ENCODE peak calls at places on chromosome 20, in nine cellular contexts. H, X, G, J, K, P, C, F and Z are unnamed samples.
A peak's percentile ranks its signal among the peaks of the same experiment; 100 is the strongest.

GRCh38 chr20:50320005-50320909 is 129.6 kb downstream of the CEBPB start:
- DNase-seq in F (no peak), X (no peak), G (peak; percentile 27), H (no peak), K (no peak), J (no peak), P (no peak), C (no peak), Z (no peak)

GRCh38 chr20:34558320-34559202 is at the start of gene MAP1LC3A:
- DNase-seq in K (peak; percentile 95), H (peak; percentile 92), X (peak; percentile 90), J (peak; percentile 60), C (peak; percentile 94), P (peak; percentile 96), F (peak; percentile 88), G (peak; percentile 96), Z (peak; percentile 94)

GRCh38 chr20:12660918-12661317 is 347.9 kb upstream of the SPTLC3 start:
- DNase-seq in X (no peak), H (no peak), F (no peak), G (no peak), J (no peak), P (no peak), C (no peak), K (peak; percentile 13), Z (no peak)

GRCh38 chr20:20677186-20677585 is 35.3 kb downstream of the RALGAPA2 start:
- DNase-seq in G (no peak), J (no peak), X (no peak), H (no peak), F (no peak), P (no peak), C (no peak), K (no peak), Z (no peak)

GRCh38 chr20:15528386-15529111 is 1044.7 kb downstream of the KIF16B start:
- DNase-seq in C (no peak), J (no peak), P (no peak), F (no peak), G (no peak), K (no peak), H (no peak), X (no peak), Z (no peak)

GRCh38 chr20:33796263-33796906 is 14.8 kb upstream of the CHMP4B start:
- DNase-seq in F (no peak), P (no peak), C (peak; percentile 81), H (no peak), G (no peak), X (no peak), K (no peak), J (no peak), Z (no peak)

GRCh38 chr20:11054266-11055025 is 380.6 kb upstream of the JAG1 start:
- DNase-seq in P (no peak), K (no peak), F (no peak), G (no peak), J (no peak), X (no peak), H (no peak), C (no peak), Z (no peak)

GRCh38 chr20:19683168-19683567 is 74.9 kb upstream of the RIN2 start:
- DNase-seq in C (no peak), F (no peak), J (no peak), K (no peak), X (no peak), G (no peak), P (no peak), H (no peak), Z (no peak)

GRCh38 chr20:25984933-25985332 is 288.3 kb upstream of the ZNF337 start:
- DNase-seq in G (peak; percentile 75), J (peak; percentile 25), P (peak; percentile 58), C (peak; percentile 39), F (no peak), H (no peak), K (peak; percentile 70), X (no peak), Z (no peak)

GRCh38 chr20:52524865-52525264 is 333.3 kb upstream of the ZFP64 start:
- DNase-seq in P (no peak), H (no peak), K (no peak), C (no peak), X (no peak), J (no peak), G (no peak), F (no peak), Z (no peak)

GRCh38 chr20:3577366-3577765 is 85.8 kb downstream of the GFRA4 start:
- DNase-seq in G (no peak), X (no peak), F (no peak), H (no peak), K (no peak), P (no peak), J (no peak), C (no peak), Z (no peak)

GRCh38 chr20:3576363-3576762 is 86.8 kb downstream of the GFRA4 start:
- DNase-seq in C (no peak), F (no peak), K (no peak), J (no peak), X (no peak), P (no peak), H (no peak), G (no peak), Z (no peak)

GRCh38 chr20:3586111-3586510 is 77.1 kb downstream of the GFRA4 start:
- DNase-seq in J (no peak), K (no peak), C (no peak), P (no peak), G (no peak), H (no peak), F (no peak), X (no peak), Z (no peak)

GRCh38 chr20:3583765-3584164 is 79.4 kb downstream of the GFRA4 start:
- DNase-seq in H (no peak), C (no peak), P (no peak), J (no peak), F (no peak), K (no peak), G (no peak), X (no peak), Z (no peak)

GRCh38 chr20:3580412-3580811 is 82.8 kb downstream of the GFRA4 start:
- DNase-seq in G (no peak), K (no peak), P (no peak), J (no peak), H (no peak), X (no peak), C (no peak), F (no peak), Z (no peak)
- TF ChIP-seq CTCF in G (no peak), K (no peak), P (no peak), J (no peak), H (no peak), X (no peak), C (no peak), F (no peak), Z (no peak)

GRCh38 chr20:44027686-44028340 is 113.2 kb downstream of the TOX2 start:
- DNase-seq in K (no peak), F (no peak), X (no peak), G (peak; percentile 56), J (no peak), P (no peak), H (no peak), C (no peak), Z (no peak)

GRCh38 chr20:44028341-44028715 is 113.7 kb downstream of the TOX2 start:
- DNase-seq in P (no peak), C (no peak), G (peak; percentile 40), X (peak; percentile 46), F (no peak), K (no peak), J (no peak), H (no peak), Z (no peak)

GRCh38 chr20:44025756-44026155 is 111.1 kb downstream of the TOX2 start:
- DNase-seq in G (no peak), H (no peak), P (no peak), F (no peak), K (no peak), J (no peak), C (no peak), X (no peak), Z (no peak)

GRCh38 chr20:44028868-44029847 is 114.5 kb downstream of the TOX2 start:
- DNase-seq in H (no peak), G (peak; percentile 71), X (peak; percentile 60), C (no peak), K (no peak), J (no peak), F (no peak), P (no peak), Z (no peak)

GRCh38 chr20:44026932-44027685 is 112.5 kb downstream of the TOX2 start:
- DNase-seq in P (no peak), C (no peak), F (no peak), H (no peak), G (no peak), J (no peak), X (peak; percentile 44), K (no peak), Z (no peak)
- H3K27ac ChIP-seq in P (no peak overlapping the region), C (no peak overlapping the region), F (no peak overlapping the region), H (no peak overlapping the region), G (no peak overlapping the region), J (no peak overlapping the region), X (no peak overlapping the region), K (no peak overlapping the region), Z (no peak overlapping the region)

GRCh38 chr20:17226410-17227198 is at the start of gene PCSK2:
- DNase-seq in G (peak; percentile 51), K (no peak), C (no peak), X (no peak), H (no peak), J (peak; percentile 40), F (peak; percentile 6), P (peak; percentile 24), Z (no peak)
- H3K4me3 ChIP-seq in G (peak within 1 kb of the TSS; percentile 20), K (peak within 1 kb of the TSS; percentile 31), C (peak within 1 kb of the TSS; percentile 7), X (no peak within 1 kb of the TSS), H (peak within 1 kb of the TSS; percentile 28), J (no peak within 1 kb of the TSS), F (peak within 1 kb of the TSS; percentile 41), P (peak within 1 kb of the TSS; percentile 56), Z (no peak within 1 kb of the TSS)

GRCh38 chr20:58099956-58100730 is 128.3 kb downstream of the ANKRD60 start:
- DNase-seq in P (no peak), G (no peak), J (no peak), F (no peak), X (no peak), H (no peak), K (no peak), C (no peak), Z (no peak)

GRCh38 chr20:58096880-58097813 is 131.3 kb downstream of the ANKRD60 start:
- DNase-seq in J (no peak), F (no peak), K (no peak), P (no peak), G (no peak), X (no peak), H (no peak), C (peak; percentile 7), Z (no peak)

GRCh38 chr20:58100731-58101356 is 127.6 kb downstream of the ANKRD60 start:
- DNase-seq in P (no peak), J (no peak), G (no peak), C (no peak), X (no peak), K (no peak), F (no peak), H (no peak), Z (no peak)

GRCh38 chr20:58099291-58099915 is 129.1 kb downstream of the ANKRD60 start:
- DNase-seq in H (no peak), F (no peak), P (no peak), C (no peak), J (no peak), G (no peak), X (no peak), K (no peak), Z (no peak)

DNA sequence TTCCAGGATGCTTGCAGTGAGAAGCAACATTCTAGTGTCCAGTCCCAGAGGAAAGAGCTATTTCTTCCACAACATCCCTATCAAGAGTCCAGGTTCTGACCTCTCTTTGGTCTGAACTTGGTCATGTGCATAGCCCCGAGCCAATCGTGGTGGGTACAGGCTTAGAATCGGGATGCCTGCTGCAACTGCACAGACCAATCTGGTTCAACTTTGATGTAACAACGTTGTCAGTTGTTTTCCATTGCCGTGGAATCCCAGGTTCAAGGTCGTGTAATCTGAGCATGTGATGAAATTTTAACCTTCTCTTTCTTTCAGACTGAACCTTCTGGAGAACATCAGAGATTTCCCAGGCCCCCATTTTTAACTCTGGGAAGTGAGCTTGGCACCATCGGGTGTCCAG is 130.5 kb downstream of the ANKRD60 start:
- DNase-seq in X (no peak), C (no peak), G (no peak), F (no peak), P (no peak), H (no peak), J (no peak), K (no peak), Z (no peak)
- TF ChIP-seq CTCF in X (no peak), C (no peak), G (no peak), F (no peak), P (no peak), H (no peak), J (no peak), K (no peak), Z (no peak)